ENCODE peak calls at places on chromosomes 6 and 20, in ten cellular contexts. C is heart right ventricle, G is AG04450, Z is foreskin fibroblast, O is prostate gland, E is adrenal gland, R is upper lobe of right lung, D is HCT116, S is psoas muscle, M is cardiac muscle cell. K is an unnamed sample.
A peak's percentile ranks its signal among the peaks of the same experiment; 100 is the strongest.

GRCh38 chr6:46287043-46287442 is 116.3 kb upstream of the ENPP5 start:
- DNase-seq in C (no peak), G (no peak), Z (no peak), O (no peak), E (no peak), R (no peak), D (no peak), S (no peak), M (no peak), K (no peak)

GRCh38 chr6:108254436-108255410 is 6.1 kb downstream of the SNX3 start:
- DNase-seq in C (no peak), G (no peak), Z (no peak), O (no peak), E (no peak), R (no peak), D (no peak), S (no peak), M (no peak), K (no peak)

GRCh38 chr6:129701721-129702455 is 8.1 kb downstream of the ARHGAP18 start:
- DNase-seq in C (no peak), G (no peak), Z (peak; percentile 89), O (no peak), E (no peak), R (no peak), D (no peak), S (no peak), M (peak; percentile 66), K (no peak)

GRCh38 chr6:100001915-100002388 is 7.9 kb upstream of the MCHR2 start:
- DNase-seq in C (peak; percentile 16), G (peak; percentile 21), Z (peak; percentile 77), O (peak; percentile 16), E (peak; percentile 53), R (peak; percentile 66), D (peak; percentile 29), S (peak; percentile 31), M (peak; percentile 74), K (peak; percentile 65)

GRCh38 chr6:154319231-154319858 is 37.3 kb downstream of the IPCEF1 start:
- DNase-seq in C (no peak), G (peak; percentile 69), Z (peak; percentile 83), O (no peak), E (no peak), R (no peak), D (no peak), S (no peak), M (peak; percentile 35), K (no peak)

GRCh38 chr20:23118144-23118543 is 32.0 kb upstream of the CD93 start:
- DNase-seq in C (no peak), G (no peak), Z (no peak), O (no peak), E (no peak), R (peak; percentile 38), D (no peak), S (no peak), M (no peak), K (no peak)

GRCh38 chr6:107706516-107706915 is 117.6 kb downstream of the SCML4 start:
- DNase-seq in C (no peak), G (no peak), Z (no peak), O (no peak), E (no peak), R (no peak), D (no peak), S (no peak), M (no peak), K (no peak)

GRCh38 chr6:20840675-20841074 is 306.4 kb downstream of the CDKAL1 start:
- DNase-seq in C (no peak), G (no peak), Z (peak; percentile 49), O (no peak), E (no peak), R (no peak), D (no peak), S (no peak), M (peak; percentile 69), K (no peak)

GRCh38 chr6:12138377-12138776 is 126.3 kb downstream of the HIVEP1 start:
- DNase-seq in C (no peak), G (no peak), Z (no peak), O (no peak), E (no peak), R (no peak), D (no peak), S (no peak), M (no peak), K (no peak)

GRCh38 chr6:37819802-37820712 is 530 bp downstream of the ZFAND3 start:
- DNase-seq in C (peak; percentile 52), G (no peak), Z (peak; percentile 91), O (peak; percentile 47), E (peak; percentile 75), R (peak; percentile 86), D (peak; percentile 29), S (peak; percentile 68), M (peak; percentile 84), K (peak; percentile 76)

GRCh38 chr6:29975561-29975907 is 33.2 kb downstream of the HLA-A start:
- DNase-seq in C (no peak), G (no peak), Z (no peak), O (no peak), E (no peak), R (no peak), D (no peak), S (no peak), M (no peak), K (no peak)

GRCh38 chr6:68497927-68498326 is 137.2 kb upstream of the ADGRB3 start:
- DNase-seq in C (no peak), G (no peak), Z (peak; percentile 68), O (no peak), E (no peak), R (no peak), D (no peak), S (no peak), M (no peak), K (peak; percentile 3)

GRCh38 chr6:54916858-54917257 is 70.3 kb downstream of the FAM83B start:
- DNase-seq in C (no peak), G (no peak), Z (peak; percentile 10), O (no peak), E (no peak), R (no peak), D (peak; percentile 58), S (no peak), M (no peak), K (peak; percentile 86)

GRCh38 chr20:2163312-2163711 is 61.7 kb downstream of the STK35 start:
- DNase-seq in C (no peak), G (no peak), Z (no peak), O (no peak), E (no peak), R (no peak), D (no peak), S (no peak), M (no peak), K (no peak)

GRCh38 chr6:57173886-57174510 is 1.9 kb downstream of the BAG2 start:
- DNase-seq in C (no peak), G (no peak), Z (peak; percentile 87), O (no peak), E (no peak), R (no peak), D (peak; percentile 36), S (no peak), M (peak; percentile 77), K (peak; percentile 74)

GRCh38 chr20:56752274-56752673 is 123.2 kb downstream of the TFAP2C start:
- DNase-seq in C (no peak), G (no peak), Z (peak; percentile 21), O (no peak), E (no peak), R (no peak), D (no peak), S (no peak), M (peak; percentile 11), K (peak; percentile 73)

GRCh38 chr6:41639556-41640371 is 1.5 kb downstream of the MDFI start:
- DNase-seq in C (no peak), G (no peak), Z (no peak), O (no peak), E (no peak), R (peak; percentile 32), D (no peak), S (no peak), M (peak; percentile 69), K (no peak)
- H3K4me3 ChIP-seq in C (peak overlapping the region; percentile 46), G (no peak overlapping the region), Z (no peak overlapping the region), O (no peak overlapping the region), E (no peak overlapping the region), R (peak overlapping the region; percentile 56), D (no peak overlapping the region), S (peak overlapping the region; percentile 64), M (peak overlapping the region; percentile 81), K (peak overlapping the region; percentile 86)

DNA sequence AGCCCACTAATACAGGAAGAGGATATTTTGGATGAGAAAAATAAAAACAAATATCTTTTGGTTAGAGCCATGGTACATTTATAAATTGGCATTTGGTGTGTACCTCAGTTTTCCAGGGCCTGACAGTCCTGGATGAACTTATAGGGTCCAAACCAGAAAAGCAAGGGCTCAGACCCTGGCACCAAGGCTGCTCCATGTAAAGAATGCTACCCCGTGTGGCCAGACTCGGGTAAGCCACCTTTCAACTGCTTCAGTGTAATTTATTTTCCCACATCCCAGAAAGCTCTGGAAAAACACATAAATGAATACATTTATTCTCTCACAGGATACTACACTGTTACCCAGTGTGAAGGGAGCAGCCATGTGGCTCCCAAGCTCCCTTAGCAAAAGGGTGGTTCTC is 13.9 kb downstream of the MRPL14 start:
- DNase-seq in C (no peak), G (no peak), Z (no peak), O (no peak), E (no peak), R (no peak), D (no peak), S (no peak), M (no peak), K (no peak)
- TF ChIP-seq CTCF in C (no peak), G (peak; percentile 15), Z (no peak), O (no peak), E (no peak), R (peak; percentile 12), D (no peak), S (peak; percentile 39), M (peak; percentile 12), K (peak; percentile 27)

GRCh38 chr6:81769834-81770233 is 17.4 kb upstream of the TENT5A start:
- DNase-seq in C (no peak), G (no peak), Z (peak; percentile 88), O (no peak), E (no peak), R (no peak), D (no peak), S (no peak), M (no peak), K (peak; percentile 88)
- H3K4me3 ChIP-seq in C (no peak overlapping the region), G (no peak overlapping the region), Z (no peak overlapping the region), O (no peak overlapping the region), E (no peak overlapping the region), R (no peak overlapping the region), D (no peak overlapping the region), S (no peak overlapping the region), M (no peak overlapping the region), K (no peak overlapping the region)

DNA sequence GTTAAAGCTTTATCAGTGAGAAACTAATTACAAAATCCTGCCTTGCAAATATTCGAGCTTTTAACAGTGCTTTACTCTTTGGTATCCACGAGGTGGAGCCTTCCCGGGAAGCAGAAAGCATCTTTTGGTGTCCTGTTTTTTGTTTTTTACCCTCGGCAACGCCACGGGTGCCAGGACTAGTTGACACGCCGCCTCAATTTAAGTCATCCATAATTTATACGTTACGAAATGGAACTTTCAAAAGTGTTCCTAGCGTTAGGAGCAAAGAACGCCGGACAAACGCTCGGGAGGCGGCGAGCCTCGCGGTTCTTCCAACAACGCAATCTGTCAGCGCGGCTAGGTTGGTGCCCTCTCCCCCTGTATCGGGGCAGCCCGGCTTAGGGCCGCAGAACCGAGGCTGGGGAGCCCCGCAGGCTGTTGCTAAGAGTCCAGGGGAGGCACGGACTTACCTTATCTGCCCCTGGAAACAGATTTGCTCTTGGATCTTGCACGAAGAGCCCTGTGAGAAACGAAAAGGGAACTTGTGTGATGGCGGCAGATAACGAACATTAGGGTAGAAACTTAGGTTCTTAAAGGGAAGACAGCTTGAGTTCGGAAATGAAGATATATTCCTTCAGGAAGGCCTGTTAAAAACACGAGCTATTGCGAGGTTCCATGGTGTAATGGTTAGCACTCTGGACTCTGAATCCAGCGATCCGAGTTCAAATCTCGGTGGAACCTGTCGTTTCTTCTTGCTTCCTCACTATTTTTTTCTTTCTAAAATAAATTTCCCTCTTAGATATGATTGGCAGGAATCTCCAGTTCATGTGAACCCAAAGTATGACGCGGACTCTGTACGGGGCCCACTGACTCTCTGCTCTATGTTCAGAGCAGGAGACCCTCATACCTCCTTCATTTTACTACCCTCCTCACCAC is 46.2 kb upstream of the ZNF184 start:
- DNase-seq in C (peak; percentile 43), G (peak; percentile 79), Z (peak; percentile 90), O (peak; percentile 56), E (peak; percentile 69), R (peak; percentile 79), D (peak; percentile 92), S (peak; percentile 45), M (peak; percentile 91), K (peak; percentile 88)
- TF ChIP-seq CTCF in C (peak; percentile 65), G (peak; percentile 79), Z (peak; percentile 68), O (peak; percentile 47), E (peak; percentile 62), R (peak; percentile 72), D (peak; percentile 81), S (peak; percentile 69), M (peak; percentile 74), K (peak; percentile 82)

K was measured in epithelial cell of esophagus.